ENCODE peak calls at places on chromosome 7, in five cellular contexts. P is GM23248; W is mucosa of descending colon; K is right lobe of liver; B is CD8-positive, alpha-beta memory T cell. D is an unnamed sample. For H3K36me3, the result is how much of the 10 kb centered on the place peaks cover.

GRCh38 chr7:43933902-43934560 is 7.8 kb downstream of the UBE2D4 start:
- DNase-seq in P (no peak), K (no peak), W (no peak), B (no peak), D (no peak)

GRCh38 chr7:93475811-93476210 is 98.7 kb downstream of the CALCR start:
- DNase-seq in P (no peak), K (no peak), B (no peak), W (no peak), D (no peak)

GRCh38 chr7:102220229-102220850 is 66.3 kb upstream of the SH2B2 start:
- DNase-seq in K (no peak), B (no peak), P (no peak), W (no peak), D (no peak)

GRCh38 chr7:24531255-24531654 is 42.0 kb upstream of the PALS2 start:
- DNase-seq in W (no peak), B (no peak), K (no peak), P (no peak), D (no peak)

GRCh38 chr7:149257146-149257545 is 4.8 kb upstream of the ZNF783 start:
- DNase-seq in W (no peak), B (no peak), K (no peak), P (peak), D (no peak)

GRCh38 chr7:108294595-108294994 is 161.6 kb downstream of the NRCAM start:
- DNase-seq in W (no peak), K (peak), P (peak), B (no peak), D (peak)

GRCh38 chr7:33485746-33486491 is 356.6 kb downstream of the BBS9 start:
- DNase-seq in W (no peak), P (peak), K (no peak), B (no peak), D (no peak)

GRCh38 chr7:22194633-22195273 is 162.2 kb downstream of the RAPGEF5 start:
- DNase-seq in K (no peak), P (no peak), B (no peak), W (no peak), D (no peak)

GRCh38 chr7:142689439-142690168 is 59.7 kb upstream of the PRSS1 start:
- DNase-seq in W (no peak), K (no peak), P (no peak), B (no peak), D (no peak)

GRCh38 chr7:12596225-12596790 is 25.8 kb downstream of the SCIN start:
- DNase-seq in W (no peak), P (no peak), K (no peak), B (no peak), D (no peak)

GRCh38 chr7:503046-503574 is 16.5 kb downstream of the PDGFA start:
- DNase-seq in W (no peak), P (no peak), K (no peak), B (no peak), D (no peak)

GRCh38 chr7:114567416-114567815 is 152.8 kb downstream of the FOXP2 start:
- DNase-seq in B (no peak), P (peak), K (no peak), W (no peak), D (no peak)

GRCh38 chr7:26495569-26495968 is 203.9 kb downstream of the SNX10 start:
- DNase-seq in P (no peak), W (no peak), B (no peak), K (no peak), D (no peak)

GRCh38 chr7:142787783-142788182 is 17.0 kb downstream of the PRSS2 start:
- DNase-seq in K (no peak), P (no peak), W (no peak), B (no peak), D (no peak)

GRCh38 chr7:118877187-118877586 is 652.7 kb downstream of the ANKRD7 start:
- DNase-seq in K (no peak), P (no peak), W (no peak), B (no peak), D (no peak)

GRCh38 chr7:88789480-88790064 is 6.0 kb downstream of the TEX47 start:
- DNase-seq in P (peak), W (no peak), K (no peak), B (no peak), D (no peak)

GRCh38 chr7:142584765-142585164 is 164.5 kb upstream of the PRSS1 start:
- DNase-seq in W (no peak), P (peak), K (no peak), B (no peak), D (no peak)

GRCh38 chr7:92916751-92917369 is 80.5 kb upstream of the CDK6 start:
- DNase-seq in W (no peak), K (no peak), P (peak), B (no peak), D (peak)

GRCh38 chr7:158753900-158754299 is 49.3 kb upstream of the NCAPG2 start:
- DNase-seq in P (no peak), K (no peak), B (no peak), W (no peak), D (no peak)

GRCh38 chr7:99422625-99423024 is 13.9 kb downstream of the BUD31 start:
- DNase-seq in W (peak), K (no peak), B (no peak), P (no peak), D (no peak)

GRCh38 chr7:39428221-39428620 is 138.0 kb upstream of the YAE1 start:
- DNase-seq in K (no peak), B (no peak), P (peak), W (no peak), D (peak)

GRCh38 chr7:8105449-8106095 is 137.0 kb downstream of the GLCCI1 start:
- DNase-seq in B (no peak), K (no peak), W (no peak), P (no peak), D (no peak)

GRCh38 chr7:39703143-39703542 is 79.8 kb downstream of the RALA start:
- DNase-seq in B (no peak), W (no peak), P (peak), K (no peak), D (no peak)

GRCh38 chr7:2172311-2173183 is 60.2 kb downstream of the MAD1L1 start:
- DNase-seq in K (no peak), P (peak), B (no peak), W (peak), D (peak)

GRCh38 chr7:75662579-75663301 is 76.0 kb downstream of the HIP1 start:
- DNase-seq in K (no peak), P (no peak), W (no peak), B (no peak), D (no peak)

DNA sequence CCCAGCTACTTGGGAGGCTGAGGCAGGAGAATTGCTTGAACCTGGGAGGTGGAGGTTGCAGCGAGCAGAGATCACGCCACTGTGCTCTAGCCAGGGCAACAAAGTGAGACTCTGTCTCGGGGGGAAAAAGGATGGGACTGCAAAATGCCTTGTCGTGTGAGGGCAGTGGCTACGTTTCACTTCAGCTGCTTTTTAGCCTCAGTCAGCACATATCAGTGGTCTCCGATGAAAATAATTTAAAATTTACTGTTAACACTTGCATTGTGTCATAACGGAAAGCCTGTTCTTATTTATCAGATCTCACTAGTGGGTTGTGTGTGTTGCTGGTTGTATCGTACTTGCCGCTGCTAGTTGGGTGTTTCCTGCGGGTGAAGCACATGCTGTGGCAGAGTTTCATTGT is 61.9 kb downstream of the RBM33 start:
- DNase-seq in W (no peak), B (no peak), K (no peak), P (no peak), D (no peak)
- H3K36me3 ChIP-seq in W (under half), B (under half), K (under half), P (half or more), D (under half)

GRCh38 chr7:35250452-35250851 is 3.4 kb downstream of the TBX20 start:
- DNase-seq in P (no peak), B (no peak), W (no peak), K (no peak), D (no peak)
- H3K4me3 ChIP-seq in P (no peak), B (no peak), W (no peak), K (no peak), D (no peak)

DNA sequence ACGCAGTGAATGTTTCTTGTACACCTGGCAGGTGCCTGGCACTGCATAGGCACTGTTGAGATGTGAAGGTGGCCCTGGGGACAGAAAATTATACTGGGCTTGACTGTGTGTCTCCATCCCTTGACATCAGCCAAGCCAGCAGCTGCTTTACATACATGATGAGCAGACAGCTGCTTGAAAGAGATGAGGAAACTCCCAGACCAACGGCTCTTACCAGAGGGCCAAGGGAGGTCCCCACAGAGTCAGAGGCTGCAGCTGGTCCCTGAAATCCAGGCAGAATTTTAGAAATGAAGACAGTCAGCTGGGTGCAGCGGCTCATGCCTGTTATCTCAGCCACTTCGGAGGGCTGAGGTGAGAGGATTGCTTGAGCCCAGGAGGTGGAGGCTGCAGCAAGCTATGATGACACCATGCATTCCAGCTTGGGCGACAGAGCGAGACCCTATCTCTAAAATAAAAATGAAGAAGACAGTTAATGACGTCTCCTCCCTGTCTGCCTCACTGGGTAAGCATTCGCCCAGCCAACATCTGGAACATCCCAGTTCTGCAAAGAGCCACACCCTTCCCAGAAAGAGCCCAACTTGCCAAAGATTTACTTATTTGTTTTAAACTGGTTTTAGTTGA is 17.6 kb downstream of the LIMK1 start:
- DNase-seq in B (no peak), W (peak), K (no peak), P (peak), D (no peak)
- H3K36me3 ChIP-seq in B (under half), W (under half), K (under half), P (under half), D (under half)

DNA sequence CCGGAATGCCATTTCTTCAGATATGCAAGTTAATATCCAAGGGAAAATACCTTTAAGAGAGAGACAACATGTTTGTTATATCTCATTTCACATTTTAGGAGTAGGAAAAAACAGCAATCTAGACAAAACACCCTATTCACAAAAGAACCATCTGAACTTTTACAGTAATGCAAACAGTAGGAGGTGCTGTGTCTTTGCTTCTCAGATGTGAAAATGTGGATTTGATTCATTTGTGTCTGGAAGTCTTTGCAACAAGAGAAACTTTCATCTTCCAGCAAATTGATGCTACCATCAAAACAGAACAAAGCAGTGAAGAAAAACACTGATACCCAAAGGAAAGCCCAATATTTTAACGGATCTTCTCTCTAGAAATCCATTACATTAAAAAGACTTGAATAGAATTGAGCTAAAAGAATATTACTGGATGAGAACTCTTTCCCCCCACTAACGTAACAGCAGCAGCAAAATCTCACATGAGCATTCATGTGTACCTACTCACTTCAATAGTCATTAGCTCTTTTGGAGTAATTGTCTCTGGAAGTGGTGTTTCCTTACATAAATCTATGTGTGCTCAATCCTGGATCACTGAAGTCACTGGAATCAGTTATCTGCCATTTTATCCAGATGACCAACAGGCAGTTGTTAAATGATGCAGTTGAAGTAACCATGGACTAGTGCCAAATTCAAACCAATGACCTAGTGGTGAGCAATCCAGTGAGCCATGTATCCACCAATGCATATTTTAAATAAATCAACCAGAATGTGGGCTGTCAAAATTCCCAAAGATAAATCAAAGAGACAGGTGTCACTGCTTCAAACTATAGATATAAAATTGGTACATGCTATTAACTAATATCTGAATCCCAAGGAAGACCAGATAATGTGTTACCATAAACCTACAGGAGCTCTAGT is 1.8 kb downstream of the SEMA3C start:
- DNase-seq in P (peak), W (no peak), K (no peak), B (no peak), D (no peak)
- H3K4me3 ChIP-seq in P (peak), W (no peak), K (no peak), B (no peak), D (peak)

GRCh38 chr7:130346339-130346905 is 1.8 kb downstream of the CPA5 start:
- DNase-seq in P (no peak), W (no peak), B (no peak), K (no peak), D (no peak)
- H3K36me3 ChIP-seq in P (under half), W (under half), B (under half), K (under half), D (under half)

GRCh38 chr7:146656988-146657387 is 540.4 kb downstream of the CNTNAP2 start:
- DNase-seq in B (no peak), K (no peak), W (no peak), P (no peak), D (no peak)

GRCh38 chr7:146654048-146654447 is 537.4 kb downstream of the CNTNAP2 start:
- DNase-seq in P (no peak), B (no peak), W (no peak), K (no peak), D (no peak)

GRCh38 chr7:146659732-146660131 is 543.1 kb downstream of the CNTNAP2 start:
- DNase-seq in B (no peak), K (no peak), P (no peak), W (no peak), D (no peak)

GRCh38 chr7:146658604-146659003 is 542.0 kb downstream of the CNTNAP2 start:
- DNase-seq in B (no peak), K (no peak), P (no peak), W (no peak), D (no peak)

DNA sequence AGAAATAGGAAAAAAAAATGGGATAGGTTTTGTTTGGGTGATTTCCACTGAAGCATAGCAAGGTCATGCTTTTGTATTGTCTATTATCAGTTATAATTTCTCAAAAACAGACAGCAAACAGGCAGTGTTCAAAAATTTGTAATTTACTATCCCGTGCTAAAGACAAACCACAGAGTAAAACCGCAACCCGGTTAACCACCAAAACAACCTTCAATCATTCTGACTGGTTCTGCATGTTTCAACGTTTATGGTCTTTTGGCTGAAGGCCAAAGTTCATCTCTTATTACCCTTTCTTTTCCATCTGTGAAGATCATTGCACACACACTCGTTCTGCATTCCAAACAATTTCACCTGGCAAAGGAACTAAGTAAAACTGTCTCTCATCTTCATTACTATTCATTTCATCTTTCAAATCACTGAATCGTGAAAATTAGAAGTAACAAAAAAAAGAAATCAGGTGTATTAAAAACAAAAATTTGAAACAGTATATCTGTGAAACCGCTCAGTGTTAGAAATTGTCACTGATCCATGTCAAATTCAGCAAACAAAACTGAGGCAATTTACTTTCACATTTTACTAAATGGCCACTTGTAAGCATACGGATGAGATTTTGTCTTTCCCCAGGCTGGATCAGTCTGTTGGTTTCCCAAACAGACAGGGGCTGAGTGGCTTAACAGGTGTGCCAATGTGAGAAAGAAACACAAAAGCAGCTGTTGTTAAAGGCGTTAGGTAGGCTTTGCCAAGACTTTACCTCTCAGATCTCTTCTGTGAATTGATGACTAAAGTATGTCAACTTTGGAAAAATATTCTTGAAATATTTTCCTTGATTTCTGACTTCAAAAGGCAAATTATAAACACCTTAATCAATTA is 539.6 kb downstream of the CNTNAP2 start:
- DNase-seq in B (no peak), K (no peak), W (no peak), P (no peak), D (no peak)
- H3K4me3 ChIP-seq in B (no peak), K (no peak), W (no peak), P (no peak), D (no peak)

DNA sequence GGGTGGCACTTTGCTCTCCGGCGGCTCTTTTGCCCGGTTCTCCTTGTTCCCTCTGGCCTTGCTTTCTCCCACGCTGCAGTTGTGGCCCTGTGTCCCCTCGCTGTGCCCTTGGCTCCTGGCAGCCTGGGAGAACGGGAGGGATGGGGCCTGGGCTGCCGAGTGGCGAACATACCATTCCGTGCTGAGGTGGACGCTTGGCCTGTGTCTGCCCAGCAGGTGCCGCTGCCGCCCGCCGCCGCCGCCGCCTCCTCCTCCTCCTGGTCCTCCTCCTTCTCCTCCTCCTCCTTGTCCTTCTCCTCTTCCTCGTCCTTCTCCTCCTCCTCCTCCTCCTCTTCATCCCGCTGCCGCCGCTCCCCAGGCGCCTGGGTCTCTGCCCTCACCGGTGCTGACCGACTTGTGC is 36.0 kb downstream of the AGAP3 start:
- DNase-seq in W (no peak), B (no peak), P (no peak), K (no peak), D (no peak)
- H3K36me3 ChIP-seq in W (under half), B (under half), P (under half), K (under half), D (under half)

GRCh38 chr7:20307119-20307518 is 23.6 kb upstream of the ITGB8 start:
- DNase-seq in K (no peak), W (no peak), B (no peak), P (peak), D (no peak)
- H3K4me3 ChIP-seq in K (no peak), W (no peak), B (no peak), P (no peak), D (no peak)

GRCh38 chr7:5354460-5355279 is 69.0 kb downstream of the TNRC18 start:
- DNase-seq in P (peak), W (peak), K (peak), B (no peak), D (peak)
- H3K36me3 ChIP-seq in P (under half), W (under half), K (under half), B (under half), D (half or more)